ENCODE peak calls at places on chromosomes 2 and 18, in five cellular contexts. W is LNCaP clone FGC, A is nephron progenitor cell, S is progenitor cell of endocrine pancreas, F is RWPE1. L is an unnamed sample.

GRCh38 chr2:188003800-188004199 is 287.9 kb upstream of the GULP1 start:
- DNase-seq in F (no peak), W (no peak), S (no peak), A (no peak), L (no peak)

GRCh38 chr18:31206787-31207381 is 44.2 kb upstream of the DSC1 start:
- DNase-seq in A (peak; percentile 69), W (no peak), S (peak; percentile 15), F (peak; percentile 67), L (no peak)

GRCh38 chr18:44651453-44651852 is 29.2 kb upstream of the SETBP1 start:
- DNase-seq in F (peak; percentile 38), W (no peak), S (no peak), A (no peak), L (no peak)

GRCh38 chr18:49892148-49892924 is 79.0 kb upstream of the ACAA2 start:
- DNase-seq in A (no peak), F (peak; percentile 4), W (no peak), S (no peak), L (no peak)

GRCh38 chr18:54873884-54874255 is 45.6 kb downstream of the RAB27B start:
- DNase-seq in A (no peak), S (no peak), F (no peak), W (no peak), L (no peak)

GRCh38 chr18:4908239-4908638 is 288.8 kb downstream of the AKAIN1 start:
- DNase-seq in A (no peak), W (no peak), S (no peak), F (no peak), L (no peak)

GRCh38 chr2:64517511-64517884 is 6.6 kb upstream of the AFTPH start:
- DNase-seq in F (no peak), A (no peak), W (no peak), S (no peak), L (no peak)

GRCh38 chr18:49861659-49862058 is 48.3 kb upstream of the ACAA2 start:
- DNase-seq in A (no peak), S (no peak), F (no peak), W (no peak), L (no peak)

GRCh38 chr2:58063641-58064040 is 17.0 kb downstream of the VRK2 start:
- DNase-seq in A (no peak), S (no peak), F (no peak), W (no peak), L (no peak)

GRCh38 chr18:8701546-8702118 is 3.7 kb upstream of the MTCL1 start:
- DNase-seq in W (no peak), A (no peak), S (no peak), F (peak; percentile 22), L (no peak)

GRCh38 chr2:230901006-230901405 is 24.0 kb downstream of the GPR55 start:
- DNase-seq in A (no peak), F (no peak), W (no peak), S (no peak), L (no peak)

GRCh38 chr2:10385933-10386773 is 62.0 kb downstream of the ODC1 start:
- DNase-seq in F (no peak), W (no peak), S (no peak), A (no peak), L (no peak)

GRCh38 chr2:61538920-61539559 is 884 bp upstream of the XPO1 start:
- DNase-seq in S (no peak), W (no peak), A (no peak), F (no peak), L (peak; percentile 9)

GRCh38 chr2:30276455-30276911 is 45.1 kb downstream of the LBH start:
- DNase-seq in S (no peak), A (no peak), W (no peak), F (no peak), L (no peak)

GRCh38 chr2:74728842-74729241 is 74.8 kb downstream of the SEMA4F start:
- DNase-seq in A (no peak), F (no peak), W (no peak), S (no peak), L (no peak)

GRCh38 chr2:74735009-74735408 is 81.0 kb downstream of the SEMA4F start:
- DNase-seq in S (no peak), F (no peak), W (no peak), A (no peak), L (no peak)

GRCh38 chr2:74725287-74725686 is 71.2 kb downstream of the SEMA4F start:
- DNase-seq in S (no peak), F (no peak), A (no peak), W (no peak), L (no peak)

GRCh38 chr2:74735544-74735943 is 81.5 kb downstream of the SEMA4F start:
- DNase-seq in A (no peak), W (no peak), S (no peak), F (no peak), L (no peak)

GRCh38 chr2:74730530-74730929 is 76.5 kb downstream of the SEMA4F start:
- DNase-seq in W (no peak), F (no peak), A (no peak), S (no peak), L (no peak)
- TF ChIP-seq CTCF in W (no peak), F (no peak), A (no peak), S (no peak), L (no peak)

GRCh38 chr2:178860551-178860950 is 53.3 kb upstream of the TTN start:
- DNase-seq in A (no peak), W (no peak), F (no peak), S (no peak), L (no peak)
- TF ChIP-seq CTCF in A (no peak), W (no peak), F (no peak), S (no peak), L (no peak)

GRCh38 chr18:74654637-74655036 is 57.0 kb downstream of the ZNF407 start:
- DNase-seq in S (no peak), F (no peak), A (no peak), W (no peak), L (no peak)

GRCh38 chr18:74652392-74652988 is 54.8 kb downstream of the ZNF407 start:
- DNase-seq in W (no peak), A (no peak), F (peak; percentile 45), S (no peak), L (no peak)
- TF ChIP-seq CTCF in W (peak; percentile 55), A (peak; percentile 68), F (peak; percentile 69), S (peak; percentile 77), L (peak; percentile 77)

GRCh38 chr2:239349448-239350135 is 51.2 kb downstream of the HDAC4 start:
- DNase-seq in S (no peak), A (no peak), F (peak; percentile 53), W (no peak), L (no peak)

GRCh38 chr2:239354132-239354790 is 46.6 kb downstream of the HDAC4 start:
- DNase-seq in A (no peak), F (no peak), S (no peak), W (no peak), L (no peak)

GRCh38 chr2:239353697-239354096 is 47.1 kb downstream of the HDAC4 start:
- DNase-seq in F (no peak), W (no peak), S (no peak), A (no peak), L (no peak)

GRCh38 chr2:239348563-239349447 is 52.0 kb downstream of the HDAC4 start:
- DNase-seq in F (no peak), W (peak; percentile 63), A (peak; percentile 35), S (no peak), L (no peak)

GRCh38 chr2:239351687-239352086 is 49.1 kb downstream of the HDAC4 start:
- DNase-seq in W (no peak), S (no peak), A (no peak), F (no peak), L (no peak)
- TF ChIP-seq CTCF in W (no peak), S (no peak), A (no peak), F (no peak), L (no peak)

GRCh38 chr2:131369954-131370353 is 6.0 kb upstream of the RAB6D start:
- DNase-seq in A (no peak), S (no peak), W (no peak), F (no peak), L (no peak)
- TF ChIP-seq CTCF in A (no peak), S (no peak), W (no peak), F (no peak), L (no peak)

DNA sequence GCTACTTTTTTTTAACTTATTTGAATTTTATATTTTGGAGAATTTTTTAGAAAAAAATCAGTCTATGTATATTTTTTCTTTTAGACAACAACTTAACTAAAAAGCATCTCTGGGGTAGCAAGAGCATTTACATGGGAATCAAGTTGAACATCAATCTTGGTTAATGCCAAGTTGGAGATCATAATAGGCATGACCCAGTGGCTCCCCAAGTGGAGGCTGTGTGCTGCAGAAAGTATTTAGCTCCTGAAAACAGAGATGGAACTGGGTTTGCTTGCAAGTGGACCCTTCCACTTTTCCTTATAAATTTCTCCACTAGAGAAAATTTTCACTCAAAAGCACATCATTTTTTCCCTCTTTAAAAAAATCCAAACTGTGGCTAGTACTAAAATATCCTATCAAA is 23.9 kb upstream of the CAVIN2 start:
- DNase-seq in F (no peak), W (no peak), A (no peak), S (no peak), L (no peak)
- TF ChIP-seq CTCF in F (no peak), W (peak; percentile 2), A (no peak), S (no peak), L (no peak)

GRCh38 chr18:34158881-34159690 is 65.6 kb downstream of the NOL4 start:
- DNase-seq in W (no peak), S (peak; percentile 63), A (peak; percentile 85), F (no peak), L (peak; percentile 77)
- TF ChIP-seq CTCF in W (peak; percentile 6), S (peak; percentile 54), A (peak; percentile 35), F (no peak), L (no peak)

GRCh38 chr2:80496770-80497169 is 192.2 kb upstream of the LRRTM1 start:
- DNase-seq in F (peak; percentile 75), A (no peak), W (no peak), S (no peak), L (no peak)

GRCh38 chr2:80501874-80502624 is 197.5 kb upstream of the LRRTM1 start:
- DNase-seq in F (no peak), S (no peak), W (no peak), A (no peak), L (no peak)

GRCh38 chr2:80499095-80499494 is 194.5 kb upstream of the LRRTM1 start:
- DNase-seq in W (peak; percentile 10), F (peak; percentile 29), S (no peak), A (peak; percentile 23), L (peak; percentile 52)
- TF ChIP-seq CTCF in W (peak; percentile 75), F (peak; percentile 42), S (peak; percentile 74), A (peak; percentile 50), L (peak; percentile 53)